ENCODE peak calls at places on chromosomes 6 and 20, in four cellular contexts. One of them, this sample, is unnamed.
A peak's percentile ranks its signal among the peaks of the same experiment; 100 is the strongest.

GRCh38 chr6:82067021-82067420 is 180.5 kb downstream of the IBTK start:
- DNase-seq in COLO829: no peak
- DNase-seq in HTR-8/SVneo: no peak
- DNase-seq in endothelial cell: no peak
- DNase-seq in this sample: peak; percentile 37

GRCh38 chr6:117506180-117506835 is 23.8 kb downstream of the DCBLD1 start:
- DNase-seq in HTR-8/SVneo: no peak
- DNase-seq in COLO829: no peak
- DNase-seq in endothelial cell: no peak
- DNase-seq in this sample: no peak

GRCh38 chr6:65000815-65001214 is 706.2 kb downstream of the EYS start:
- DNase-seq in endothelial cell: no peak
- DNase-seq in COLO829: no peak
- DNase-seq in HTR-8/SVneo: no peak
- DNase-seq in this sample: no peak

GRCh38 chr6:135640449-135641111 is 143.0 kb upstream of the AHI1 start:
- DNase-seq in endothelial cell: no peak
- DNase-seq in COLO829: peak; percentile 11
- DNase-seq in HTR-8/SVneo: no peak
- DNase-seq in this sample: no peak

GRCh38 chr20:17571153-17571527 is 1.3 kb downstream of the DSTN start:
- DNase-seq in COLO829: no peak
- DNase-seq in HTR-8/SVneo: no peak
- DNase-seq in endothelial cell: no peak
- DNase-seq in this sample: no peak

GRCh38 chr6:6734463-6735455 is 146.2 kb downstream of the LY86 start:
- DNase-seq in HTR-8/SVneo: no peak
- DNase-seq in endothelial cell: no peak
- DNase-seq in COLO829: no peak
- DNase-seq in this sample: no peak

GRCh38 chr6:124881898-124882579 is 80.2 kb upstream of the RNF217 start:
- DNase-seq in endothelial cell: peak; percentile 23
- DNase-seq in HTR-8/SVneo: peak; percentile 19
- DNase-seq in COLO829: no peak
- DNase-seq in this sample: peak; percentile 18

GRCh38 chr20:32007787-32008616 is 2.2 kb upstream of the CCM2L start:
- DNase-seq in COLO829: no peak
- DNase-seq in HTR-8/SVneo: no peak
- DNase-seq in endothelial cell: peak; percentile 66
- DNase-seq in this sample: no peak

GRCh38 chr6:33694401-33694931 is 17.0 kb downstream of the UQCC2 start:
- DNase-seq in HTR-8/SVneo: peak; percentile 55
- DNase-seq in endothelial cell: no peak
- DNase-seq in COLO829: no peak
- DNase-seq in this sample: no peak

GRCh38 chr6:135540207-135540877 is 42.8 kb upstream of the AHI1 start:
- DNase-seq in endothelial cell: no peak
- DNase-seq in HTR-8/SVneo: no peak
- DNase-seq in COLO829: no peak
- DNase-seq in this sample: peak; percentile 37

GRCh38 chr6:36387440-36388303 is at the start of gene ETV7:
- DNase-seq in COLO829: no peak
- DNase-seq in HTR-8/SVneo: no peak
- DNase-seq in endothelial cell: peak; percentile 26
- DNase-seq in this sample: no peak

GRCh38 chr20:41643504-41643938 is 25.3 kb upstream of the CHD6 start:
- DNase-seq in endothelial cell: no peak
- DNase-seq in COLO829: peak; percentile 91
- DNase-seq in HTR-8/SVneo: peak; percentile 40
- DNase-seq in this sample: peak; percentile 85

GRCh38 chr20:32442630-32443029 is 84.5 kb downstream of the ASXL1 start:
- DNase-seq in endothelial cell: no peak
- DNase-seq in COLO829: no peak
- DNase-seq in HTR-8/SVneo: no peak
- DNase-seq in this sample: no peak

GRCh38 chr6:10256113-10256690 is 158.7 kb downstream of the TFAP2A start:
- DNase-seq in HTR-8/SVneo: no peak
- DNase-seq in COLO829: no peak
- DNase-seq in endothelial cell: no peak
- DNase-seq in this sample: peak; percentile 44

GRCh38 chr6:25637946-25638345 is 14.1 kb upstream of the SCGN start:
- DNase-seq in COLO829: no peak
- DNase-seq in HTR-8/SVneo: no peak
- DNase-seq in endothelial cell: no peak
- DNase-seq in this sample: no peak

GRCh38 chr6:76578746-76579145 is 506.3 kb upstream of the IMPG1 start:
- DNase-seq in COLO829: no peak
- DNase-seq in HTR-8/SVneo: no peak
- DNase-seq in endothelial cell: no peak
- DNase-seq in this sample: no peak

GRCh38 chr6:7058250-7058923 is 49.4 kb upstream of the RREB1 start:
- DNase-seq in HTR-8/SVneo: peak; percentile 89
- DNase-seq in endothelial cell: no peak
- DNase-seq in COLO829: no peak
- DNase-seq in this sample: peak; percentile 35

GRCh38 chr20:31945790-31946189 is 6.1 kb downstream of the PDRG1 start:
- DNase-seq in HTR-8/SVneo: no peak
- DNase-seq in COLO829: no peak
- DNase-seq in endothelial cell: no peak
- DNase-seq in this sample: no peak

GRCh38 chr20:33929917-33930316 is 63.8 kb upstream of the RALY start:
- DNase-seq in COLO829: no peak
- DNase-seq in endothelial cell: no peak
- DNase-seq in HTR-8/SVneo: no peak
- DNase-seq in this sample: no peak

GRCh38 chr6:110542311-110543024 is 66.1 kb upstream of the SLC22A16 start:
- DNase-seq in HTR-8/SVneo: no peak
- DNase-seq in COLO829: no peak
- DNase-seq in endothelial cell: no peak
- DNase-seq in this sample: peak; percentile 49

GRCh38 chr6:109794201-109794926 is 103.3 kb downstream of the FIG4 start:
- DNase-seq in COLO829: peak; percentile 74
- DNase-seq in endothelial cell: no peak
- DNase-seq in HTR-8/SVneo: no peak
- DNase-seq in this sample: no peak

GRCh38 chr6:113903666-113904330 is 46.7 kb downstream of the MARCKS start:
- DNase-seq in HTR-8/SVneo: no peak
- DNase-seq in COLO829: no peak
- DNase-seq in endothelial cell: peak; percentile 63
- DNase-seq in this sample: no peak

GRCh38 chr6:15370730-15371129 is 124.9 kb downstream of the JARID2 start:
- DNase-seq in endothelial cell: no peak
- DNase-seq in COLO829: no peak
- DNase-seq in HTR-8/SVneo: no peak
- DNase-seq in this sample: no peak

This sample was measured in SK-MEL-5.